ENCODE peak calls at places on chromosomes 6 and 20, in four cellular contexts. M, E, A and I are unnamed samples.

GRCh38 chr6:23647045-23647444 is 479.0 kb upstream of the NRSN1 start:
- DNase-seq in M (no peak), E (no peak), A (no peak), I (no peak)

GRCh38 chr20:40948352-40949267 is 80.0 kb upstream of the TOP1 start:
- DNase-seq in M (no peak), E (no peak), A (no peak), I (no peak)

GRCh38 chr20:38146628-38147027 is 18.4 kb downstream of the TGM2 start:
- DNase-seq in M (no peak), E (no peak), A (no peak), I (no peak)

GRCh38 chr20:22582960-22583772 is 1.2 kb downstream of the FOXA2 start:
- DNase-seq in M (no peak), E (no peak), A (no peak), I (peak)

GRCh38 chr6:112202639-112203341 is 51.6 kb downstream of the LAMA4 start:
- DNase-seq in M (no peak), E (no peak), A (no peak), I (no peak)

GRCh38 chr20:63117661-63118302 is 98.1 kb downstream of the YTHDF1 start:
- DNase-seq in M (no peak), E (no peak), A (no peak), I (no peak)

GRCh38 chr6:43368517-43369160 is 808 bp downstream of the ZNF318 start:
- DNase-seq in M (no peak), E (peak), A (no peak), I (peak)

GRCh38 chr20:2451939-2452732 is 18.5 kb downstream of the SNRPB start:
- DNase-seq in M (peak), E (peak), A (peak), I (peak)

GRCh38 chr20:50226093-50226974 is 35.7 kb downstream of the CEBPB start:
- DNase-seq in M (no peak), E (no peak), A (no peak), I (no peak)

GRCh38 chr6:124119591-124119990 is 315.9 kb downstream of the NKAIN2 start:
- DNase-seq in M (no peak), E (no peak), A (no peak), I (no peak)

GRCh38 chr6:131362070-131362469 is 211.0 kb upstream of the ARG1 start:
- DNase-seq in M (no peak), E (no peak), A (no peak), I (no peak)

GRCh38 chr6:57102976-57103375 is 13.0 kb downstream of the ZNF451 start:
- DNase-seq in M (no peak), E (no peak), A (no peak), I (no peak)

GRCh38 chr20:21105429-21106170 is 558 bp downstream of the LINC00237 start:
- DNase-seq in M (no peak), E (no peak), A (no peak), I (peak)

GRCh38 chr20:62920039-62920645 is 6.2 kb downstream of the DIDO1 start:
- DNase-seq in M (no peak), E (no peak), A (no peak), I (no peak)

GRCh38 chr20:21384308-21384892 is 12.9 kb downstream of the NKX2-4 start:
- DNase-seq in M (no peak), E (no peak), A (no peak), I (no peak)

GRCh38 chr6:157050537-157051280 is 272.6 kb downstream of the TMEM242 start:
- DNase-seq in M (no peak), E (no peak), A (no peak), I (no peak)

GRCh38 chr20:35601021-35601973 is 14.3 kb upstream of the SPAG4 start:
- DNase-seq in M (no peak), E (peak), A (no peak), I (peak)

GRCh38 chr6:132298344-132298949 is 102.8 kb downstream of the MOXD1 start:
- DNase-seq in M (no peak), E (peak), A (peak), I (peak)

GRCh38 chr6:129638055-129639019 is 71.6 kb downstream of the ARHGAP18 start:
- DNase-seq in M (no peak), E (no peak), A (no peak), I (no peak)

GRCh38 chr6:84551797-84552196 is 212.6 kb downstream of the TBX18 start:
- DNase-seq in M (no peak), E (no peak), A (no peak), I (peak)

GRCh38 chr6:157726892-157727628 is 96.0 kb upstream of the SNX9 start:
- DNase-seq in M (no peak), E (peak), A (no peak), I (no peak)

GRCh38 chr6:134235937-134236751 is 81.8 kb downstream of the SGK1 start:
- DNase-seq in M (no peak), E (no peak), A (peak), I (no peak)

GRCh38 chr6:90222724-90223198 is 73.9 kb downstream of the BACH2 start:
- DNase-seq in M (no peak), E (no peak), A (no peak), I (no peak)